ENCODE peak calls at places on chromosomes 1 and 21, in eight cellular contexts. N is HCT116, W is sigmoid colon, R is HepG2, Q is suprapubic skin, K is endothelial cell of umbilical vein, Y is prostate gland, T is esophagus muscularis mucosa. J is an unnamed sample.

GRCh38 chr1:202959276-202959620 is 1.1 kb upstream of the ADIPOR1 start:
- DNase-seq in N (peak), W (no peak), R (peak), Q (no peak), K (no peak), Y (no peak), T (no peak), J (no peak)

GRCh38 chr1:14282583-14283186 is 315.8 kb upstream of the KAZN start:
- DNase-seq in N (no peak), W (no peak), R (no peak), Q (no peak), K (no peak), Y (no peak), T (no peak), J (no peak)

GRCh38 chr1:55364216-55364615 is 149.1 kb upstream of the USP24 start:
- DNase-seq in N (no peak), W (no peak), R (no peak), Q (no peak), K (no peak), Y (no peak), T (no peak), J (no peak)

GRCh38 chr21:34526618-34527290 is 14.7 kb upstream of the KCNE1 start:
- DNase-seq in N (peak), W (peak), R (peak), Q (peak), K (peak), Y (peak), T (peak), J (peak)

GRCh38 chr1:58190614-58191013 is 355.9 kb downstream of the OMA1 start:
- DNase-seq in N (no peak), W (no peak), R (no peak), Q (no peak), K (no peak), Y (no peak), T (no peak), J (no peak)

GRCh38 chr1:150092180-150092791 is 24.7 kb downstream of the VPS45 start:
- DNase-seq in N (no peak), W (no peak), R (no peak), Q (no peak), K (peak), Y (no peak), T (no peak), J (no peak)

GRCh38 chr1:179021873-179022272 is 3.8 kb upstream of the FAM20B start:
- DNase-seq in N (no peak), W (no peak), R (peak), Q (no peak), K (no peak), Y (peak), T (no peak), J (peak)

GRCh38 chr1:116148967-116149366 is 37.8 kb downstream of the MAB21L3 start:
- DNase-seq in N (no peak), W (no peak), R (no peak), Q (no peak), K (no peak), Y (no peak), T (peak), J (no peak)

GRCh38 chr1:224182057-224182865 is 779 bp upstream of the DEGS1 start:
- DNase-seq in N (no peak), W (no peak), R (no peak), Q (peak), K (no peak), Y (no peak), T (no peak), J (no peak)

GRCh38 chr1:101174722-101175121 is 62.1 kb upstream of the S1PR1 start:
- DNase-seq in N (no peak), W (no peak), R (no peak), Q (no peak), K (no peak), Y (no peak), T (no peak), J (no peak)

GRCh38 chr1:218409946-218410510 is 64.9 kb downstream of the TGFB2 start:
- DNase-seq in N (no peak), W (no peak), R (no peak), Q (no peak), K (no peak), Y (no peak), T (no peak), J (no peak)

GRCh38 chr1:63915121-63915520 is 141.3 kb downstream of the ROR1 start:
- DNase-seq in N (no peak), W (no peak), R (peak), Q (no peak), K (peak), Y (no peak), T (no peak), J (no peak)

GRCh38 chr1:183135336-183135735 is 50.7 kb upstream of the LAMC2 start:
- DNase-seq in N (no peak), W (no peak), R (no peak), Q (no peak), K (no peak), Y (no peak), T (no peak), J (no peak)

GRCh38 chr1:183139281-183139942 is 46.7 kb upstream of the LAMC2 start:
- DNase-seq in N (no peak), W (no peak), R (peak), Q (no peak), K (peak), Y (no peak), T (no peak), J (peak)

GRCh38 chr1:183143576-183144315 is 42.3 kb upstream of the LAMC2 start:
- DNase-seq in N (no peak), W (no peak), R (no peak), Q (no peak), K (no peak), Y (no peak), T (no peak), J (no peak)

GRCh38 chr1:183138301-183138700 is 47.8 kb upstream of the LAMC2 start:
- DNase-seq in N (no peak), W (no peak), R (no peak), Q (no peak), K (no peak), Y (no peak), T (no peak), J (no peak)

DNA sequence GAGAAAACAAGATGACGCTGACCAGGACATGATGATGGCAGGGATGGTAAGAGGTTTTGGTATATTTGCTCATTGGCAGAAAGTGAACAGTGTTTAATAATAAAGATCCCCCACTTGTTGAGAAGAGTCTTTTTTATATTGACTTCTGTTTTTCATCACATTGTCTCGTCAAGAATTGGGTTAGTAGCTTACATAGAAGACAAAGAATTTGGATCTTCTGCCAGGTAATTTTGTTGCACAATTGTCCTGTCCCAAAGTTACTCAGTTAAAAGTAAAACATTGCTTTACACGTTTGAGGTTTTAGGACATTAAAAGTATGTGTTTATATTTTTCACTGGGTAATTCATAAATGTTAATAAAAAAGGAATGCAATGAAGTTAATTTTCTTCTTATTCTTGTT is 48.3 kb upstream of the LAMC2 start:
- DNase-seq in N (no peak), W (no peak), R (no peak), Q (no peak), K (no peak), Y (no peak), T (no peak), J (no peak)
- TF ChIP-seq POLR2AphosphoS5 in N (no peak), W (peak), R (no peak), Q (no peak), K (no peak), Y (peak), T (no peak), J (no peak)

GRCh38 chr1:196131691-196132090 is 476.5 kb downstream of the KCNT2 start:
- DNase-seq in N (no peak), W (no peak), R (no peak), Q (no peak), K (no peak), Y (no peak), T (no peak), J (no peak)

GRCh38 chr1:196128835-196129234 is 479.4 kb downstream of the KCNT2 start:
- DNase-seq in N (no peak), W (no peak), R (no peak), Q (no peak), K (no peak), Y (no peak), T (no peak), J (no peak)
- TF ChIP-seq POLR2AphosphoS5 in N (no peak), W (no peak), R (no peak), Q (no peak), K (no peak), Y (no peak), T (no peak), J (no peak)

DNA sequence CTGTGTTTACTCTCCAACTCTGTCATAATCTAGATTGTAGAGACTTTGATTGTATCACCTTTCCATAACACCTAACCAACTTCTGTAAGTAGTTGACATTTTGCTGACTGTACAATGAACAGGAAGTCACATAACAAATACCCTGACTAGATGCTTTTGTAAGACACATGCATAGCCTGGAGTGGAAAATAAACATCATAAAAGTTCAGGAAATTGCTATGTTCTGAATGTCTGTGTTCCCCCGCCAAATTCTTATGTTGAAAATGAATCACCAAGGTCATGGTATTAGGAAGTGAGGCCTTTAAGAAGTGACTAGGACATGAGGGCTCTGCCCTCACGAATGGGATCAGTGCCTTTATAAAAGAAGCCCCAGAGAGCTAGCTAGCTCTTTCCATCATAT is 40.4 kb upstream of the ZSWIM5 start:
- DNase-seq in N (no peak), W (no peak), R (peak), Q (no peak), K (peak), Y (peak), T (no peak), J (no peak)
- TF ChIP-seq POLR2AphosphoS5 in N (no peak), W (no peak), R (no peak), Q (no peak), K (peak), Y (peak), T (no peak), J (no peak)

DNA sequence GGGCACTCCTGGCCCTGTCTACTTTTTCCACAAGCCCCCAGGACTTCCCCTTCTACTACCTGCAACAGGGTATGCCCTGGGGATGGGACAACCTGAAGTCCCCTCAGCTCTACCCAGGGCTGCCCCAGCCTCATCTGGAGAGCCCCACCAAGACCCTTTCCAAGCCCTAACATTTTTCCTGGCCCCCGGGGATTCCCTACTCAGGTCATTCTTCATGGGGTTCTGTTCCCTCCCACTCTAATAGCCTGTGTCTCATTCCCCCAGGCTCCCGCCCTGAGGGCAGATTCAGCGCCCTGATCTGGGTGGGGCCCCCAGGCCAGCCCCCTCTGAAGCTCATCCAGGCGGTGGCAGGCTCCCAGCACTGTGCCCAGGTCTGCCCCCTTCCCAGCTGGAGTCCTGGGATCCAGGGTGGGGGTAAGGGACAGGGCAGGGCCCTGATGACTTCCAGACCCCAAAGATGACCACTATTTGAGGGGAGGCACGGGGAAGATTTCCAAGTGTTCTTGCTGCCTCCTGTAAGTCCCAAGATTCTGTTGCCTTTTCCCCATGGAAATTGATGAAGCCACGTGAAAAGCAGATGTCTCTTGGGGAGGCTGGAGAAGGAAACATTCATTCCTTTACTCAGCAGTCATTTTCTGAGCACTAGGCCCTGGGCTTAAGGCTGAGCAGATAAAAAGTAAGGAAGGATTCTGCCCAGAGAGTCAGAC is 9.8 kb downstream of the EXTL1 start:
- DNase-seq in N (no peak), W (no peak), R (no peak), Q (no peak), K (no peak), Y (no peak), T (no peak), J (no peak)
- TF ChIP-seq POLR2AphosphoS5 in N (no peak), W (no peak), R (no peak), Q (no peak), K (no peak), Y (no peak), T (no peak), J (no peak)

GRCh38 chr1:201482755-201483154 is 13.8 kb upstream of the PHLDA3 start:
- DNase-seq in N (no peak), W (no peak), R (no peak), Q (no peak), K (no peak), Y (no peak), T (no peak), J (no peak)

GRCh38 chr1:201481004-201481380 is 12.0 kb upstream of the PHLDA3 start:
- DNase-seq in N (no peak), W (no peak), R (no peak), Q (no peak), K (no peak), Y (no peak), T (no peak), J (no peak)

GRCh38 chr1:201483373-201483949 is 14.5 kb upstream of the PHLDA3 start:
- DNase-seq in N (no peak), W (no peak), R (no peak), Q (no peak), K (no peak), Y (no peak), T (no peak), J (no peak)

GRCh38 chr1:201480231-201481003 is 11.4 kb upstream of the PHLDA3 start:
- DNase-seq in N (peak), W (peak), R (peak), Q (peak), K (no peak), Y (peak), T (no peak), J (no peak)

GRCh38 chr1:201481761-201482493 is 12.9 kb upstream of the PHLDA3 start:
- DNase-seq in N (peak), W (peak), R (peak), Q (peak), K (peak), Y (peak), T (peak), J (peak)
- TF ChIP-seq POLR2AphosphoS5 in N (peak), W (peak), R (no peak), Q (no peak), K (peak), Y (peak), T (peak), J (no peak)

GRCh38 chr1:160209656-160210046 is 4.5 kb downstream of the PEA15 start:
- DNase-seq in N (no peak), W (no peak), R (no peak), Q (no peak), K (no peak), Y (no peak), T (no peak), J (no peak)

GRCh38 chr1:160207751-160208150 is 2.6 kb downstream of the PEA15 start:
- DNase-seq in N (no peak), W (no peak), R (no peak), Q (no peak), K (no peak), Y (no peak), T (no peak), J (no peak)

GRCh38 chr1:160207118-160207650 is 2.0 kb downstream of the PEA15 start:
- DNase-seq in N (no peak), W (no peak), R (no peak), Q (no peak), K (no peak), Y (no peak), T (no peak), J (no peak)

GRCh38 chr1:160209041-160209655 is 4.0 kb downstream of the PEA15 start:
- DNase-seq in N (no peak), W (no peak), R (no peak), Q (no peak), K (no peak), Y (no peak), T (no peak), J (no peak)

DNA sequence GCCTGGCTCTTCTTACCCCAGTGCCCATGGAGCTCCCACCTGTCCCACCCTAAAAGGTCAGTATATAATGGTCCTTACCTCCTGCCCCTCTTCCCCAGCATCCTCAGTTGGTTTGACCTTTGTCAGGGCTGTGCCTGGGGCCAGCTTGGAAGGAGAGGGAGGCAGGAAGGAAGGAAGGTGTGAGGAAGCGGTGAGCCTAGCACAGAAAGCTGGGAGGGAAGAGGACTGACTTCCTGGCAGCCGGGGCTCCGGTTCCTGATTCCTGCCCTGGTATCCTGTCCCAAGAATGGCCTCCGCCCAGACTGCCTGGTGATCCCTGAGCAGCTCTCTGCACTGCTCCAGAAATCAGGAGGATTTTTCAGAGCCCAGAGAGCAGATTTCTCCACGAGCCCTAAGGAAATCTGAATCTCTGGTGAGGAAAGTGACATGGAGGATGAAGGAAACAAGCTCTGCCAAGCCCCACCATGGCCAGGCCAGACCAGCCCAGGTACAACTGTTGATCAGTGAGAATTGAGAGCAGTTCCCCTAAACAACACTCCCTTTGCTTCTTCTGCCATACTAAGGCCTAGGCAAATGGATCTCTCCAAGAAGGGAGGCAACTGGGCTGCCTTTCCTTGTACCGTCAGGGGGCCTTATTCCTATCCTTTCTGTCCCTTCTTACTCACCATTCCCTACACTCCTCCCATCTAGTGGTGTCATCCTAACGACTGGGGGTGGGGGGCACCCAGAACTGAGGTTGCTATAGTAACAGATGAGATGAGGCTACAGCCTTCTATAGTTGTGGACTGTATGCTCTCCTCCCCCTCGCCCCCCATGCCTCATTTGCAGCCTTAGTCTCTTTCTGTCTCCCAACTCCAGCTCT is 3.2 kb downstream of the PEA15 start:
- DNase-seq in N (no peak), W (no peak), R (no peak), Q (no peak), K (peak), Y (no peak), T (no peak), J (no peak)
- TF ChIP-seq POLR2AphosphoS5 in N (no peak), W (no peak), R (no peak), Q (no peak), K (peak), Y (no peak), T (no peak), J (no peak)

GRCh38 chr1:151399890-151400235 is 490 bp downstream of the PSMB4 start:
- DNase-seq in N (no peak), W (no peak), R (no peak), Q (peak), K (no peak), Y (no peak), T (peak), J (peak)

GRCh38 chr1:151403612-151404011 is 4.2 kb downstream of the PSMB4 start:
- DNase-seq in N (no peak), W (no peak), R (no peak), Q (no peak), K (no peak), Y (no peak), T (no peak), J (no peak)

GRCh38 chr1:151402764-151403163 is 3.4 kb downstream of the PSMB4 start:
- DNase-seq in N (no peak), W (no peak), R (no peak), Q (no peak), K (no peak), Y (no peak), T (peak), J (no peak)

GRCh38 chr1:151401125-151401788 is 1.9 kb downstream of the PSMB4 start:
- DNase-seq in N (no peak), W (no peak), R (peak), Q (no peak), K (no peak), Y (no peak), T (no peak), J (no peak)

GRCh38 chr1:151401860-151402259 is 2.5 kb downstream of the PSMB4 start:
- DNase-seq in N (no peak), W (no peak), R (no peak), Q (no peak), K (no peak), Y (no peak), T (no peak), J (no peak)
- TF ChIP-seq POLR2AphosphoS5 in N (no peak), W (no peak), R (no peak), Q (no peak), K (no peak), Y (no peak), T (no peak), J (no peak)

DNA sequence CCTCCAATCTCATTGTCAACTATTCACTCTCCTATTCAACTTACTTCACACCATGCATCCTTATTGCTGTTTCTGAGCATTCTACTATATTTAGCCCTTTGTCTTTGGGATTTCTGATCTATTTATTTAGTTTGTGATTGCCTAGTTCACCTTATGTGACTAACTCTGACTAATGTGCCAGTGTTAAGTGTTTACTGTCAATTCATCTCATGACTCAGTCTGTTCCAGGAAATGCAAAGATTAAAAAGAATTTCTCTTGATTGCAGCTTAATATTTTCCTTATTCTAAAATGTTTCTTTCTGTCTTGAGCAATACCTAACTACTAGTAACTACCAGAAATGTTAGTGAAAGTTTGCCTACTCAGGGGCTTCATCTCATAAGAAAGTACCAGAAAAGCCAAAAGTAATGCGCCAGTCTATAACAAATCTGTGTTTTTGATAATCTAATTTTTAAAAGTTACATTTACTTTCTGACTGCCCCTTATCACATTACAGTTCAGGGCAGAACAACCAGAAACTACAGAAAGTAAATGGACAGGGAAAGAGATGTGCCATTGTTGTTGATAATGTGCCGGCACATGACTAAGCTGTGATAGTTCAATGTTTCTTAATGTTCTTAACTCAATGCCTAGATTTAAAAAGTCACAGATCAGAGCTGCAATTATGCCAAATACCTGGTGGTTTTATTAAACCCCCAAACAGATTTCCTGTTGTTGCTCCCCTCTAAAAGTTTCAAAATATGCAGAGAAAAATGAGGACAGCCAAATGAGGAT is 556.5 kb downstream of the PTBP2 start:
- DNase-seq in N (peak), W (no peak), R (no peak), Q (no peak), K (peak), Y (no peak), T (no peak), J (no peak)
- TF ChIP-seq POLR2AphosphoS5 in N (peak), W (no peak), R (no peak), Q (no peak), K (peak), Y (no peak), T (no peak), J (no peak)